ENCODE peak calls at places on chromosomes 5 and 9, in four cellular contexts. A is Peyer's patch, F is cardiac muscle cell, B is GM06990. I is an unnamed sample.

GRCh38 chr9:113634597-113635515 is 171.3 kb downstream of the RGS3 start:
- DNase-seq in A (peak; percentile 18), F (peak; percentile 38), B (no peak), I (no peak)

GRCh38 chr9:100478192-100478591 is 5.2 kb downstream of the TMEFF1 start:
- DNase-seq in A (no peak), F (no peak), B (no peak), I (no peak)

GRCh38 chr5:146754621-146755020 is 123.9 kb downstream of the PPP2R2B start:
- DNase-seq in A (no peak), F (no peak), B (no peak), I (no peak)

GRCh38 chr5:128201065-128201926 is 117.7 kb downstream of the SLC12A2 start:
- DNase-seq in A (peak; percentile 91), F (peak; percentile 82), B (peak; percentile 71), I (peak; percentile 87)

GRCh38 chr5:128632264-128632663 is 94.2 kb upstream of the FBN2 start:
- DNase-seq in A (no peak), F (no peak), B (no peak), I (no peak)

GRCh38 chr9:133786371-133786753 is 48.2 kb upstream of the SARDH start:
- DNase-seq in A (no peak), F (no peak), B (peak; percentile 80), I (no peak)

GRCh38 chr5:6408627-6409446 is 30.5 kb upstream of the MED10 start:
- DNase-seq in A (no peak), F (no peak), B (no peak), I (no peak)

GRCh38 chr5:83488271-83488670 is 16.7 kb downstream of the VCAN start:
- DNase-seq in A (no peak), F (peak; percentile 18), B (no peak), I (no peak)

GRCh38 chr5:33850100-33850594 is 41.6 kb downstream of the ADAMTS12 start:
- DNase-seq in A (no peak), F (no peak), B (peak; percentile 81), I (no peak)

GRCh38 chr5:79697222-79698164 is 7.9 kb downstream of the CMYA5 start:
- DNase-seq in A (no peak), F (peak; percentile 70), B (peak; percentile 18), I (no peak)

GRCh38 chr9:88537743-88538055 is 2.7 kb downstream of the NXNL2 start:
- DNase-seq in A (no peak), F (no peak), B (no peak), I (no peak)

GRCh38 chr5:72465601-72466563 is 41.3 kb downstream of the ZNF366 start:
- DNase-seq in A (no peak), F (no peak), B (peak; percentile 76), I (no peak)

GRCh38 chr5:96909435-96909834 is 26.4 kb upstream of the LNPEP start:
- DNase-seq in A (no peak), F (no peak), B (no peak), I (no peak)

GRCh38 chr9:109992293-109992692 is 212.3 kb downstream of the PALM2AKAP2 start:
- DNase-seq in A (no peak), F (no peak), B (no peak), I (no peak)

GRCh38 chr9:37410969-37411785 is 11.3 kb upstream of the GRHPR start:
- DNase-seq in A (no peak), F (no peak), B (peak; percentile 89), I (peak; percentile 79)

GRCh38 chr9:69180670-69181069 is 6.6 kb downstream of the TJP2 start:
- DNase-seq in A (no peak), F (no peak), B (no peak), I (peak; percentile 7)

GRCh38 chr5:97820138-97820537 is 637.1 kb upstream of the RIOK2 start:
- DNase-seq in A (no peak), F (no peak), B (no peak), I (no peak)

GRCh38 chr5:149940077-149940574 is 4.5 kb downstream of the PDE6A start:
- DNase-seq in A (no peak), F (no peak), B (peak; percentile 40), I (no peak)

GRCh38 chr9:24090566-24090965 is 264.5 kb upstream of the ELAVL2 start:
- DNase-seq in A (no peak), F (no peak), B (no peak), I (no peak)

GRCh38 chr9:35756275-35756742 is 2.2 kb upstream of the MSMP start:
- DNase-seq in A (no peak), F (peak; percentile 62), B (no peak), I (peak; percentile 72)

GRCh38 chr5:80960531-80961375 is 590 bp downstream of the RASGRF2 start:
- DNase-seq in A (peak; percentile 67), F (peak; percentile 41), B (peak; percentile 14), I (peak; percentile 40)
- H3K27me3 ChIP-seq in A (no peaks in the 10 kb centered on the region), F (peaks cover 99% of the 10 kb centered on the region), B (no peaks in the 10 kb centered on the region), I (no peaks in the 10 kb centered on the region)

DNA sequence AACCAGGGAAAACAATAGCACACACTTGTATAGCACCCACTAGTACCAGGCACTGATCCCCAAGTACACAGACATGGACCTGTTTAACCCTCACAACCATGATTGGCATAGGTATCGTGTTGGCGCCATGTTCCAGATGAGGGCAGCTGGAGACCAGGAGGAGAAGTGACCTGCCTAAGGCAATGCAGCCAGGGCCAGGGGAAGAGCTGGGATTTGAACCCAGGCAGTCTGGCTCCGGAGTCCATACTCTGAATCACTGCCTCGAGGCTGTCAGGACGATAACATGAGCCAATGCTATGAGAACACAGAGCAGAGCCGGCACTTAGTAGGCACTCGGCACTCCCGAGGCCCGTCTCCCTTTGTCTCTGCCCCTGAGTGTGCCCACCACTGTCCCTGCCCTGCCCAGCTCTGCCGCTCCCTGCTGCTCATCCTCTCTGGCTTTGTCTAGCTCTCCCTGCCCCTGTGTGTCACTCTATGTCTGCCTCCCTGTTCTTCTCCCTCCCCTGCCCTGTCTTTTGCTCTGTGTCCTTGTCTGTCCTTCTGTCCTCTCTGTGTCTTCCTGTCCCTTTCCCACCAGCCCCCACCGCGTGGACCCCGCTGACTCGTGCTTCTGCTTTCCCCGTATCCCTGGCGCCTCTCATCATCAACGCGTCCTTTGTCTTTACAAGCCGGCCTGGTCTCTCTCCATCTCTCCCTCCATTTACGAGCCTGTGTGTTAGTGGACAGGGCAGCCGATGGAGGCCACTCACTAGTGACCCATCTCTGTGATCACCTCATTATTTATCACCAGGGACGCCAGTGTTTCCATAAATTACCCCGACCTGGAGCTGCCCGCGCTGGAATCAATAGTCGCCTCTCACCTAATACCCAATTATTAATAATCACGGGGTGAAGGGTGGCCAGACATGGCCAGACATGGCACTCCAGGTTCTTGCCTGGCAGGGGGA is 99.4 kb upstream of the MVB12B start:
- DNase-seq in A (no peak), F (no peak), B (no peak), I (no peak)
- H3K27me3 ChIP-seq in A (peaks cover 7% of the 10 kb centered on the region), F (no peaks in the 10 kb centered on the region), B (peaks cover 4% of the 10 kb centered on the region), I (no peaks in the 10 kb centered on the region)

GRCh38 chr9:93949073-93949693 is 6.0 kb downstream of the BARX1 start:
- DNase-seq in A (peak; percentile 34), F (no peak), B (no peak), I (no peak)
- H3K27me3 ChIP-seq in A (peaks cover 87% of the 10 kb centered on the region), F (peaks cover 100% of the 10 kb centered on the region), B (peaks cover 3% of the 10 kb centered on the region), I (no peaks in the 10 kb centered on the region)

DNA sequence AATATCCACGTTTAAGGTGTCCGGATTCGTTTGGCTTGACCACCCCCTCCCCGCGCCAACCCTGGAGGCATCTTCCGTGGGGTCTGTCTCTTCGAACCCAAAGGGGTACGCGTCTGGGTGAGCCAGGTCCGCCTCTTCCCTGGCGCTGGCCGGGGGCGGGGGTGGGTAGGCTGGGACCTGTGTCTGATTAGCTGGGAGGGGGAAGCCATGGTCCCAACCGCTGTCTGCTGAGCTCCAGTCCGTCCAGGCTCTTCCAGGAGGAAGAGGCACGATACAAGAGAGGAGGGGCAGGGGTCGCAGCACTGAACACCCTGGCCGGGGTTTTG is at the start of gene LVRN:
- DNase-seq in A (no peak), F (peak; percentile 3), B (no peak), I (no peak)
- H3K27me3 ChIP-seq in A (peaks cover 26% of the 10 kb centered on the region), F (peaks cover 96% of the 10 kb centered on the region), B (peaks cover 5% of the 10 kb centered on the region), I (no peaks in the 10 kb centered on the region)

I was measured in Caco-2.